ENCODE peak calls at places on chromosomes 2 and 18, in ten cellular contexts. D, A, T, L, E, Y, B, N, P and S are unnamed samples.
A peak's percentile ranks its signal among the peaks of the same experiment; 100 is the strongest.

GRCh38 chr2:146927080-146927714 is 917.6 kb upstream of the ACVR2A start:
- DNase-seq in D (peak; percentile 69), A (peak; percentile 42), T (peak; percentile 63), L (no peak), E (no peak), Y (no peak), B (no peak), N (peak; percentile 78), P (no peak), S (peak; percentile 28)

GRCh38 chr18:14948163-14948540 is 200.2 kb downstream of the ANKRD30B start:
- DNase-seq in D (no peak), A (no peak), T (no peak), L (no peak), E (no peak), Y (no peak), B (no peak), N (no peak), P (no peak), S (no peak)

GRCh38 chr2:58521803-58522602 is 280.9 kb upstream of the FANCL start:
- DNase-seq in D (peak; percentile 14), A (no peak), T (peak; percentile 14), L (no peak), E (no peak), Y (no peak), B (no peak), N (no peak), P (no peak), S (peak; percentile 91)

GRCh38 chr2:7203056-7203467 is 285.9 kb downstream of the RNF144A start:
- DNase-seq in D (peak; percentile 67), A (no peak), T (peak; percentile 29), L (peak; percentile 35), E (peak; percentile 58), Y (no peak), B (peak; percentile 67), N (peak; percentile 51), P (peak; percentile 69), S (peak; percentile 70)

GRCh38 chr2:43576983-43577892 is 18.6 kb downstream of the THADA start:
- DNase-seq in D (peak; percentile 67), A (peak; percentile 29), T (no peak), L (no peak), E (no peak), Y (no peak), B (peak; percentile 76), N (no peak), P (peak; percentile 49), S (peak; percentile 37)

GRCh38 chr2:37875332-37875976 is 49.6 kb upstream of the RMDN2 start:
- DNase-seq in D (no peak), A (no peak), T (peak; percentile 37), L (no peak), E (no peak), Y (no peak), B (no peak), N (no peak), P (no peak), S (no peak)

GRCh38 chr2:178229927-178230326 is 35.6 kb downstream of the OSBPL6 start:
- DNase-seq in D (no peak), A (no peak), T (no peak), L (no peak), E (no peak), Y (no peak), B (peak; percentile 91), N (no peak), P (no peak), S (no peak)

GRCh38 chr18:60404686-60405085 is 32.1 kb upstream of the MC4R start:
- DNase-seq in D (no peak), A (no peak), T (no peak), L (no peak), E (no peak), Y (no peak), B (no peak), N (no peak), P (no peak), S (no peak)

GRCh38 chr18:22466608-22467390 is 49.1 kb upstream of the CTAGE1 start:
- DNase-seq in D (peak; percentile 85), A (peak; percentile 91), T (no peak), L (no peak), E (no peak), Y (no peak), B (no peak), N (no peak), P (no peak), S (no peak)

GRCh38 chr2:17543131-17543660 is 2.7 kb downstream of the VSNL1 start:
- DNase-seq in D (no peak), A (peak; percentile 50), T (peak; percentile 68), L (no peak), E (no peak), Y (no peak), B (no peak), N (peak; percentile 47), P (no peak), S (no peak)

GRCh38 chr2:181792906-181793305 is 98.6 kb upstream of the ITPRID2 start:
- DNase-seq in D (no peak), A (no peak), T (no peak), L (no peak), E (no peak), Y (no peak), B (no peak), N (no peak), P (no peak), S (no peak)

GRCh38 chr2:165293439-165294420 is 54.5 kb downstream of the SCN2A start:
- DNase-seq in D (peak; percentile 93), A (peak; percentile 84), T (peak; percentile 47), L (no peak), E (peak; percentile 10), Y (no peak), B (peak; percentile 94), N (peak; percentile 52), P (peak; percentile 85), S (no peak)

GRCh38 chr2:81987370-81987769 is 1682.8 kb upstream of the LRRTM1 start:
- DNase-seq in D (no peak), A (no peak), T (no peak), L (no peak), E (no peak), Y (no peak), B (no peak), N (no peak), P (no peak), S (no peak)

GRCh38 chr18:62716679-62717058 is 1.3 kb downstream of the PHLPP1 start:
- DNase-seq in D (peak; percentile 37), A (no peak), T (peak; percentile 74), L (peak; percentile 13), E (peak; percentile 7), Y (no peak), B (no peak), N (peak; percentile 46), P (peak; percentile 53), S (peak; percentile 93)

GRCh38 chr18:63111549-63112402 is 207.8 kb downstream of the BCL2 start:
- DNase-seq in D (no peak), A (no peak), T (no peak), L (no peak), E (no peak), Y (no peak), B (peak; percentile 87), N (no peak), P (no peak), S (peak; percentile 77)

GRCh38 chr2:239009001-239009961 is 161.4 kb downstream of the TWIST2 start:
- DNase-seq in D (no peak), A (no peak), T (peak; percentile 47), L (no peak), E (no peak), Y (no peak), B (no peak), N (peak; percentile 62), P (no peak), S (no peak)

GRCh38 chr2:1278861-1279260 is 134.4 kb upstream of the TPO start:
- DNase-seq in D (no peak), A (no peak), T (no peak), L (no peak), E (no peak), Y (no peak), B (no peak), N (no peak), P (no peak), S (no peak)

GRCh38 chr2:206996556-206997065 is 57.3 kb downstream of the CPO start:
- DNase-seq in D (no peak), A (no peak), T (no peak), L (no peak), E (no peak), Y (no peak), B (no peak), N (no peak), P (no peak), S (no peak)

GRCh38 chr2:119431155-119431975 is at the start of gene TMEM37:
- DNase-seq in D (peak; percentile 87), A (peak; percentile 82), T (peak; percentile 96), L (no peak), E (no peak), Y (no peak), B (peak; percentile 34), N (peak; percentile 88), P (no peak), S (peak; percentile 86)

GRCh38 chr2:7999683-8000476 is 682.0 kb upstream of the ID2 start:
- DNase-seq in D (no peak), A (no peak), T (no peak), L (no peak), E (no peak), Y (no peak), B (no peak), N (no peak), P (no peak), S (peak; percentile 3)

GRCh38 chr18:46407471-46408166 is 249.4 kb downstream of the LOXHD1 start:
- DNase-seq in D (peak; percentile 25), A (no peak), T (no peak), L (no peak), E (no peak), Y (no peak), B (no peak), N (no peak), P (no peak), S (no peak)

GRCh38 chr2:215973954-215974699 is 39.2 kb downstream of the MREG start:
- DNase-seq in D (no peak), A (no peak), T (no peak), L (no peak), E (no peak), Y (no peak), B (peak; percentile 20), N (no peak), P (no peak), S (peak; percentile 78)

GRCh38 chr18:3472681-3473544 is 22.9 kb downstream of the TGIF1 start:
- DNase-seq in D (no peak), A (no peak), T (no peak), L (no peak), E (no peak), Y (no peak), B (no peak), N (no peak), P (no peak), S (no peak)

GRCh38 chr2:121648206-121648605 is 1.1 kb downstream of the CLASP1 start:
- DNase-seq in D (no peak), A (no peak), T (no peak), L (no peak), E (no peak), Y (no peak), B (no peak), N (no peak), P (no peak), S (peak; percentile 22)

GRCh38 chr2:217928324-217929293 is 74.2 kb downstream of the TNS1 start:
- DNase-seq in D (no peak), A (no peak), T (no peak), L (no peak), E (no peak), Y (no peak), B (no peak), N (no peak), P (no peak), S (no peak)

GRCh38 chr18:48962857-48963554 is 12.2 kb upstream of the SMAD7 start:
- DNase-seq in D (no peak), A (no peak), T (peak; percentile 23), L (no peak), E (no peak), Y (no peak), B (peak; percentile 27), N (no peak), P (peak; percentile 40), S (no peak)

GRCh38 chr18:6633370-6633769 is 96.1 kb upstream of the ARHGAP28 start:
- DNase-seq in D (no peak), A (no peak), T (peak; percentile 33), L (no peak), E (no peak), Y (no peak), B (no peak), N (peak; percentile 66), P (no peak), S (peak; percentile 97)